ENCODE peak calls at places on chromosome 17, in four cellular contexts. Q is foreskin fibroblast, T is astrocyte of the spinal cord, B is IMR-90. F is an unnamed sample.
A peak's percentile ranks its signal among the peaks of the same experiment; 100 is the strongest.

GRCh38 chr17:67183531-67183930 is 61.5 kb downstream of the HELZ start:
- DNase-seq in T (no peak), B (no peak), Q (no peak), F (no peak)

GRCh38 chr17:30379303-30380105 is 777 bp downstream of the CPD start:
- DNase-seq in T (no peak), Q (no peak), B (no peak), F (peak; percentile 88)

GRCh38 chr17:7912927-7913524 is 3.1 kb downstream of the RNF227 start:
- DNase-seq in T (peak; percentile 73), B (peak; percentile 80), Q (peak; percentile 65), F (no peak)

GRCh38 chr17:76789235-76789788 is 51.4 kb downstream of the MFSD11 start:
- DNase-seq in T (no peak), B (no peak), Q (no peak), F (no peak)

GRCh38 chr17:36575028-36575427 is 16.7 kb upstream of the DHRS11 start:
- DNase-seq in T (no peak), B (no peak), Q (no peak), F (no peak)

GRCh38 chr17:36195474-36196098 is 972 bp downstream of the CCL3L1 start:
- DNase-seq in T (no peak), B (no peak), Q (no peak), F (peak; percentile 47)

GRCh38 chr17:65674246-65675045 is 113.0 kb upstream of the AXIN2 start:
- DNase-seq in B (no peak), Q (no peak), T (peak; percentile 56), F (no peak)

GRCh38 chr17:29138184-29138955 is 41.8 kb downstream of the MYO18A start:
- DNase-seq in T (no peak), B (peak; percentile 68), Q (no peak), F (peak; percentile 62)

GRCh38 chr17:20241855-20242254 is 225.5 kb downstream of the LGALS9B start:
- DNase-seq in B (no peak), T (no peak), Q (no peak), F (no peak)

GRCh38 chr17:41593306-41594095 is 6.8 kb upstream of the KRT14 start:
- DNase-seq in T (no peak), Q (no peak), B (no peak), F (no peak)

GRCh38 chr17:72362466-72363335 is 241.9 kb downstream of the SOX9 start:
- DNase-seq in Q (peak; percentile 92), T (peak; percentile 82), B (peak; percentile 92), F (no peak)

GRCh38 chr17:41334899-41335298 is 15.7 kb downstream of the KRT33A start:
- DNase-seq in Q (no peak), B (no peak), T (no peak), F (no peak)

GRCh38 chr17:82238562-82239201 is 9.8 kb downstream of the SLC16A3 start:
- DNase-seq in T (peak; percentile 76), B (peak; percentile 66), Q (no peak), F (peak; percentile 92)

GRCh38 chr17:59154721-59155438 is at the start of gene SKA2:
- DNase-seq in B (no peak), T (no peak), Q (no peak), F (peak; percentile 97)

GRCh38 chr17:9217151-9218067 is 196.1 kb downstream of the NTN1 start:
- DNase-seq in T (peak; percentile 37), B (peak; percentile 62), Q (peak; percentile 46), F (no peak)

GRCh38 chr17:68790931-68791330 is 164.3 kb downstream of the ABCA8 start:
- DNase-seq in Q (no peak), B (no peak), T (peak; percentile 55), F (no peak)

GRCh38 chr17:31512104-31512740 is 120.7 kb downstream of the RAB11FIP4 start:
- DNase-seq in B (no peak), Q (no peak), T (no peak), F (no peak)

GRCh38 chr17:45441536-45442310 is 9.1 kb upstream of the ARHGAP27 start:
- DNase-seq in Q (no peak), T (no peak), B (no peak), F (peak; percentile 36)

GRCh38 chr17:17723354-17724261 is 42.4 kb downstream of the RAI1 start:
- DNase-seq in T (peak; percentile 83), B (peak; percentile 90), Q (peak; percentile 68), F (peak; percentile 80)

GRCh38 chr17:80653856-80654255 is 109.2 kb downstream of the RPTOR start:
- DNase-seq in T (no peak), Q (no peak), B (no peak), F (no peak)

DNA sequence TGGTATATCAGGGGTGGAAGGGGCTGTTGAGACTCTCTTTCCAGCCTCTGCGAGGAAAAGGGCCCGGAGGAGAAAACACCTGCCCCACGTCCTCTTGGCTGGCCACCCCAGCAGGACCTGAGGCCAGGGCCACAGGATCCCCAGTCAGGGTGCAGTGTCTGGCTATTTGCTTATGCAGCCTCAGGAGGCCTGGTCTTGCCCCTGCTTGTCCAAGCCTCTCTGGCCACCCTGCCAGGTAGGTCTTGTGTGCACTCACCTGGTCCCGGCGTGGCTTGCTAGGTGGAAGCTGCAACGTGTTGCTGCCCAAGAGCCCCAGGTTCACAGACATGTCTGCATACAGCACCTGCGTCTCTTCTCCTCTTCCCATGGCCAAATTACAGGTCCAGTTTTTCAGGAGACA is 549 bp downstream of the TMEM238L start:
- DNase-seq in T (no peak), B (no peak), Q (no peak), F (no peak)
- H3K4me3 ChIP-seq in T (no peak overlapping the region), B (no peak overlapping the region), Q (no peak overlapping the region), F (no peak overlapping the region)

DNA sequence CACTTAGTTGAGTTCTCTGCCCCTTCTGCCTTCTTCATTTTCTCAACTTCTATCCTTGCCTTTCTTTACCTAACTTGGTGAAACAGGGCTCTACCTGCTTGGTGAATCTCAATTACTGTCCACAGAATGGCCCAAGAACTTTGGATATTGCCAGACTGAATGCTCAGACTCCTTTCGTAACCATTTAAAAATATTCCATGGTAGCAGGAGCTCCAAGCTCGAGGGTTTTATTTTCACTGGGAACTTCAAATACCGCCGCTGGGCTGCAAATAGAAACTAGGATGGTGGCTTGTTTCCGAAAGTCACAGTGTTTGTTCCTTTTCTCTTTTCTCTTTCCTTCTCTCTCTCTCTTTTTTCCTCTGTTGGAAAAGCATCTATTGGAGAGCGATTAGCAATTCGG is 13.2 kb downstream of the TMEM100 start:
- DNase-seq in Q (no peak), B (no peak), T (no peak), F (no peak)
- H3K4me3 ChIP-seq in Q (no peak overlapping the region), B (no peak overlapping the region), T (no peak overlapping the region), F (no peak overlapping the region)

GRCh38 chr17:33438578-33438977 is 145.5 kb upstream of the ASIC2 start:
- DNase-seq in T (no peak), B (no peak), Q (no peak), F (no peak)
- H3K4me3 ChIP-seq in T (no peak overlapping the region), B (no peak overlapping the region), Q (no peak overlapping the region), F (no peak overlapping the region)

DNA sequence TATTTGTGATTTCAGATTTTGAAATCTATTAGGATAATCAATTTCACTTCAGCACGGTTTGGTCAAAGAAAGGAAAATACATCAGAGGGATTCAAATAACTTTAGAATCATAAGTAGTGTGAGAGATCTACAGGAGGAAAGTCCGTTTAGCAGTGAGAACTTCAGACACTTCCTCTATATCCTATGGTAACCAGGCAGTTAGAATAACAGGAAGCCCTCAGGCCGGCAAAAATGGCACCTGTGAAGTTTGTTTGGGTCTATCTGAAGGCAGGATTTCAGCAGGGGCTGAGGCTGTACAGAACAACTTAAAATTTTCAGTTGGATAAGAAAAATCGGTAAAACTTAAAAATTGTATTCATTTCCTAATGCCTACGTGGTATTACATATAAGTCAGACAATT is 24.9 kb downstream of the KCNJ16 start:
- DNase-seq in Q (no peak), T (no peak), B (no peak), F (no peak)
- H3K4me3 ChIP-seq in Q (no peak overlapping the region), T (no peak overlapping the region), B (no peak overlapping the region), F (no peak overlapping the region)

GRCh38 chr17:73653810-73654209 is 9.6 kb upstream of the SDK2 start:
- DNase-seq in T (no peak), Q (no peak), B (no peak), F (no peak)
- H3K4me3 ChIP-seq in T (no peak overlapping the region), Q (no peak overlapping the region), B (no peak overlapping the region), F (no peak overlapping the region)

DNA sequence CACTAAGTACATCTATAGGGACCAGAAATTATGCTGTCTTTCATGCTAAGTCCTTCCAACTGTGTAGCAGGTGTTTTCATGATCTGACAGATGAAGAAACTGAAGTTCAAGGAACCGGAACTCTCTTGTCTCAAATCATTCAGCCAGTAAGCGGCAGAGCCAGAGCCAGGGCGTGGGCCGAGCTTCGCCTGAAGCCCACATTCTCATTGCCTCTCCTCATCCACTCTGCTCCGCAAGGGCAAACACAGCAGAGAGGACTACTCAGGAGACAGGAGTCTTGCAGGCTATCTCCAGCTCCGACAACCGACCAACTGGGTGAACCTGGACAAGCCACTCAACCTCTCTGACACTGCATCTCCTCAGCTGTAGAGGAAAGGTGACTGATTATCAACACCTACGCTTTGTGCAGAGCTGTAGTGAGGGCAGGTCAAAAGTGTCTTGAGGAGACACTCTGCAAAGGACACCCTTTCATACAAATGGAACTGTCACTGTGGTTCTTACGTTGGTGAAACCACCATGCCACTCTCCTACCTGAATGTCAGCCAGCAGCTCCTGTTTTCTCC is 72.9 kb downstream of the CYTH1 start:
- DNase-seq in B (no peak), T (no peak), Q (no peak), F (peak; percentile 60)
- H3K4me3 ChIP-seq in B (no peak overlapping the region), T (no peak overlapping the region), Q (no peak overlapping the region), F (no peak overlapping the region)

GRCh38 chr17:49494399-49494798 is 694 bp upstream of the NGFR start:
- DNase-seq in T (no peak), B (no peak), Q (no peak), F (no peak)

GRCh38 chr17:49496183-49496865 is 1.2 kb downstream of the NGFR start:
- DNase-seq in T (peak; percentile 25), B (peak; percentile 28), Q (peak; percentile 35), F (peak; percentile 71)

GRCh38 chr17:49494937-49495841 is at the start of gene NGFR:
- DNase-seq in B (peak; percentile 13), Q (peak; percentile 25), T (no peak), F (no peak)

GRCh38 chr17:49496866-49497146 is 1.7 kb downstream of the NGFR start:
- DNase-seq in T (no peak), Q (no peak), B (no peak), F (no peak)

DNA sequence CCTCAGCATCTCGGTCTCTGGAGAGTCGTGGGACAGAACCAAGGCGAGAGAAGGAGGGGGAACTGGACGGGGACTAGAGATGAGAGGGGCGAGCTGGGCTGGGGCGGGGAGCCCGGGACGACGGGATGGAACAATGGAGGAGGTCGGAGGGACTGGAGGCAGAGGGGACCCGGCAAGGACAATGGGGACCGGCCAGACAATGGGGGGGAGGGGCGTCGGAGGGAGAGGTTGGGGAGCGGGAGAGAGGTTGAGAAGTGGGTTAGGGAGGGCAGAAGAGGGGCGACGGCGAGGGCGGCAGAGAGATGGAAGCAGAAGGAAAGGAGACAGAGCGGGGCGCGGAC is 719 bp downstream of the NGFR start:
- DNase-seq in B (no peak), T (no peak), Q (no peak), F (no peak)
- H3K4me3 ChIP-seq in B (no peak overlapping the region), T (no peak overlapping the region), Q (no peak overlapping the region), F (peak overlapping the region; percentile 16)